ENCODE peak calls at places on chromosomes 12 and 14, in ten cellular contexts. B, D, Y, E, C, O, H, F, J and I are unnamed samples.

GRCh38 chr14:75234173-75234855 is 44.3 kb upstream of the FOS start:
- DNase-seq in F (no peak), D (no peak), B (no peak), C (no peak), E (no peak), Y (no peak), O (peak), J (peak), H (no peak), I (no peak)

GRCh38 chr12:67145692-67146091 is 123.5 kb upstream of the CAND1 start:
- DNase-seq in O (no peak), J (no peak), E (no peak), B (no peak), C (no peak), F (no peak), H (no peak), Y (no peak), D (no peak), I (no peak)

GRCh38 chr12:88036368-88036965 is 7.3 kb upstream of the C12orf50 start:
- DNase-seq in C (no peak), F (no peak), O (peak), H (no peak), D (no peak), J (no peak), Y (no peak), B (no peak), E (no peak), I (no peak)

GRCh38 chr14:91357272-91357671 is 60.3 kb downstream of the CCDC88C start:
- DNase-seq in O (no peak), H (no peak), C (no peak), B (no peak), E (no peak), F (no peak), J (no peak), D (no peak), Y (no peak), I (no peak)

GRCh38 chr12:33480366-33480765 is 40.7 kb upstream of the SYT10 start:
- DNase-seq in C (no peak), B (no peak), O (no peak), H (no peak), Y (no peak), D (no peak), J (no peak), F (no peak), E (no peak), I (no peak)

GRCh38 chr12:52277486-52278245 is 3.2 kb downstream of the KRT86 start:
- DNase-seq in B (no peak), C (no peak), H (no peak), Y (peak), O (peak), J (no peak), E (no peak), D (no peak), F (no peak), I (no peak)

GRCh38 chr12:116454950-116455447 is 104.2 kb upstream of the MAP1LC3B2 start:
- DNase-seq in F (no peak), B (no peak), H (no peak), J (no peak), E (no peak), Y (no peak), D (no peak), C (no peak), O (peak), I (no peak)

GRCh38 chr12:18754118-18754707 is 16.3 kb downstream of the CAPZA3 start:
- DNase-seq in Y (no peak), H (no peak), C (no peak), B (no peak), D (no peak), F (no peak), E (no peak), J (no peak), O (no peak), I (no peak)

GRCh38 chr14:70884595-70885342 is 22.5 kb upstream of the PCNX1 start:
- DNase-seq in B (no peak), F (no peak), H (no peak), J (no peak), C (no peak), E (no peak), Y (no peak), O (no peak), D (no peak), I (no peak)

GRCh38 chr14:100810861-100811461 is 15.0 kb upstream of the MEG3 start:
- DNase-seq in F (no peak), B (no peak), J (no peak), O (peak), C (no peak), H (no peak), D (no peak), Y (no peak), E (no peak), I (no peak)

GRCh38 chr12:43835264-43835655 is 621 bp upstream of the TMEM117 start:
- DNase-seq in F (no peak), C (no peak), D (no peak), O (peak), J (no peak), E (no peak), B (no peak), H (no peak), Y (no peak), I (no peak)

GRCh38 chr14:70317969-70318634 is 41.4 kb downstream of the COX16 start:
- DNase-seq in C (no peak), E (peak), Y (peak), H (peak), O (peak), J (peak), D (no peak), B (no peak), F (peak), I (peak)

GRCh38 chr12:21502872-21503271 is 1.3 kb downstream of the GOLT1B start:
- DNase-seq in B (no peak), J (no peak), E (no peak), H (no peak), O (no peak), C (no peak), D (no peak), Y (no peak), F (no peak), I (peak)

GRCh38 chr12:91142184-91142583 is 30.9 kb upstream of the LUM start:
- DNase-seq in B (no peak), C (no peak), E (no peak), Y (no peak), H (no peak), F (no peak), D (no peak), O (no peak), J (no peak), I (no peak)

GRCh38 chr12:85036241-85036707 is at the start of the genes LRRIQ1 and TSPAN19:
- DNase-seq in O (peak), F (peak), J (peak), Y (peak), D (no peak), E (peak), B (no peak), H (peak), C (no peak), I (peak)

GRCh38 chr14:39015360-39015961 is 87.6 kb downstream of the SEC23A start:
- DNase-seq in J (peak), O (peak), F (peak), B (no peak), C (no peak), D (no peak), Y (peak), E (no peak), H (peak), I (peak)

GRCh38 chr12:88144546-88145468 is 2.7 kb downstream of the TMTC3 start:
- DNase-seq in F (no peak), H (no peak), Y (no peak), D (no peak), O (no peak), C (no peak), J (no peak), B (no peak), E (no peak), I (no peak)

GRCh38 chr14:35247777-35248475 is 44.3 kb upstream of the PSMA6 start:
- DNase-seq in H (no peak), O (no peak), B (no peak), J (no peak), F (no peak), D (no peak), Y (no peak), E (no peak), C (no peak), I (no peak)

GRCh38 chr12:117045175-117045997 is 53.8 kb downstream of the TESC start:
- DNase-seq in F (no peak), C (no peak), D (no peak), O (no peak), E (no peak), J (peak), Y (no peak), B (no peak), H (no peak), I (no peak)

GRCh38 chr14:104297313-104297704 is 158.9 kb downstream of the KIF26A start:
- DNase-seq in F (no peak), J (no peak), H (no peak), E (no peak), C (no peak), O (no peak), B (no peak), D (no peak), Y (no peak), I (no peak)